ENCODE peak calls at places on chromosomes 4 and X, in four cellular contexts. One of them, this sample, is unnamed.

GRCh38 chrX:12777670-12778069 is 13.5 kb upstream of the PRPS2 start:
- DNase-seq in activated effector memory CD4-positive, alpha-beta T cell treated with Interleukin-2 at 50 U/mL for 16 hours: no peak
- DNase-seq in CD8-positive, alpha-beta memory T cell: no peak
- DNase-seq in naive thymus-derived CD8-positive, alpha-beta T cell: no peak
- DNase-seq in this sample: no peak

GRCh38 chrX:149494844-149495565 is 10.1 kb downstream of the IDS start:
- DNase-seq in activated effector memory CD4-positive, alpha-beta T cell treated with Interleukin-2 at 50 U/mL for 16 hours: no peak
- DNase-seq in CD8-positive, alpha-beta memory T cell: no peak
- DNase-seq in naive thymus-derived CD8-positive, alpha-beta T cell: no peak
- DNase-seq in this sample: no peak

GRCh38 chrX:74293343-74293946 is 10.5 kb upstream of the ZCCHC13 start:
- DNase-seq in activated effector memory CD4-positive, alpha-beta T cell treated with Interleukin-2 at 50 U/mL for 16 hours: peak
- DNase-seq in CD8-positive, alpha-beta memory T cell: peak
- DNase-seq in naive thymus-derived CD8-positive, alpha-beta T cell: peak
- DNase-seq in this sample: peak

GRCh38 chr4:168574581-168575295 is 77.9 kb downstream of the PALLD start:
- DNase-seq in activated effector memory CD4-positive, alpha-beta T cell treated with Interleukin-2 at 50 U/mL for 16 hours: no peak
- DNase-seq in CD8-positive, alpha-beta memory T cell: no peak
- DNase-seq in naive thymus-derived CD8-positive, alpha-beta T cell: no peak
- DNase-seq in this sample: no peak

GRCh38 chr4:6162885-6163284 is 37.5 kb downstream of the JAKMIP1 start:
- DNase-seq in activated effector memory CD4-positive, alpha-beta T cell treated with Interleukin-2 at 50 U/mL for 16 hours: no peak
- DNase-seq in CD8-positive, alpha-beta memory T cell: no peak
- DNase-seq in naive thymus-derived CD8-positive, alpha-beta T cell: no peak
- DNase-seq in this sample: no peak

GRCh38 chrX:110135618-110136017 is 132.7 kb downstream of the TMEM164 start:
- DNase-seq in activated effector memory CD4-positive, alpha-beta T cell treated with Interleukin-2 at 50 U/mL for 16 hours: no peak
- DNase-seq in CD8-positive, alpha-beta memory T cell: no peak
- DNase-seq in naive thymus-derived CD8-positive, alpha-beta T cell: no peak
- DNase-seq in this sample: no peak

GRCh38 chr4:80008971-80009370 is 64.1 kb downstream of the ANTXR2 start:
- DNase-seq in activated effector memory CD4-positive, alpha-beta T cell treated with Interleukin-2 at 50 U/mL for 16 hours: no peak
- DNase-seq in CD8-positive, alpha-beta memory T cell: no peak
- DNase-seq in naive thymus-derived CD8-positive, alpha-beta T cell: no peak
- DNase-seq in this sample: no peak

GRCh38 chr4:156538651-156539285 is 432.8 kb downstream of the PDGFC start:
- DNase-seq in activated effector memory CD4-positive, alpha-beta T cell treated with Interleukin-2 at 50 U/mL for 16 hours: no peak
- DNase-seq in CD8-positive, alpha-beta memory T cell: no peak
- DNase-seq in naive thymus-derived CD8-positive, alpha-beta T cell: no peak
- DNase-seq in this sample: no peak

GRCh38 chr4:176002007-176002623 is 63.5 kb upstream of the WDR17 start:
- DNase-seq in activated effector memory CD4-positive, alpha-beta T cell treated with Interleukin-2 at 50 U/mL for 16 hours: no peak
- DNase-seq in CD8-positive, alpha-beta memory T cell: no peak
- DNase-seq in naive thymus-derived CD8-positive, alpha-beta T cell: no peak
- DNase-seq in this sample: no peak

GRCh38 chr4:41619161-41619560 is 81.2 kb downstream of the LIMCH1 start:
- DNase-seq in activated effector memory CD4-positive, alpha-beta T cell treated with Interleukin-2 at 50 U/mL for 16 hours: no peak
- DNase-seq in CD8-positive, alpha-beta memory T cell: no peak
- DNase-seq in naive thymus-derived CD8-positive, alpha-beta T cell: no peak
- DNase-seq in this sample: no peak

GRCh38 chr4:112563431-112564200 is 47.6 kb upstream of the NEUROG2 start:
- DNase-seq in activated effector memory CD4-positive, alpha-beta T cell treated with Interleukin-2 at 50 U/mL for 16 hours: no peak
- DNase-seq in CD8-positive, alpha-beta memory T cell: no peak
- DNase-seq in naive thymus-derived CD8-positive, alpha-beta T cell: no peak
- DNase-seq in this sample: no peak

GRCh38 chr4:138894688-138895087 is 120.9 kb upstream of the NOCT start:
- DNase-seq in activated effector memory CD4-positive, alpha-beta T cell treated with Interleukin-2 at 50 U/mL for 16 hours: no peak
- DNase-seq in CD8-positive, alpha-beta memory T cell: no peak
- DNase-seq in naive thymus-derived CD8-positive, alpha-beta T cell: no peak
- DNase-seq in this sample: no peak

GRCh38 chr4:8030121-8030781 is 90.6 kb upstream of the AFAP1 start:
- DNase-seq in activated effector memory CD4-positive, alpha-beta T cell treated with Interleukin-2 at 50 U/mL for 16 hours: no peak
- DNase-seq in CD8-positive, alpha-beta memory T cell: no peak
- DNase-seq in naive thymus-derived CD8-positive, alpha-beta T cell: no peak
- DNase-seq in this sample: no peak

GRCh38 chr4:18636001-18636680 is 614.6 kb upstream of the LCORL start:
- DNase-seq in activated effector memory CD4-positive, alpha-beta T cell treated with Interleukin-2 at 50 U/mL for 16 hours: no peak
- DNase-seq in CD8-positive, alpha-beta memory T cell: no peak
- DNase-seq in naive thymus-derived CD8-positive, alpha-beta T cell: no peak
- DNase-seq in this sample: no peak

GRCh38 chrX:11296051-11296450 is 2.8 kb downstream of the AMELX start:
- DNase-seq in activated effector memory CD4-positive, alpha-beta T cell treated with Interleukin-2 at 50 U/mL for 16 hours: no peak
- DNase-seq in CD8-positive, alpha-beta memory T cell: no peak
- DNase-seq in naive thymus-derived CD8-positive, alpha-beta T cell: no peak
- DNase-seq in this sample: no peak

GRCh38 chr4:113502476-113502875 is 259.1 kb downstream of the CAMK2D start:
- DNase-seq in activated effector memory CD4-positive, alpha-beta T cell treated with Interleukin-2 at 50 U/mL for 16 hours: no peak
- DNase-seq in CD8-positive, alpha-beta memory T cell: no peak
- DNase-seq in naive thymus-derived CD8-positive, alpha-beta T cell: no peak
- DNase-seq in this sample: no peak